ENCODE peak calls at places on chromosomes 16 and 17, in four cellular contexts. H is transverse colon, K is K562, O is GM23338. J is an unnamed sample.

GRCh38 chr17:78241277-78242023 is 10.0 kb downstream of the TMEM235 start:
- DNase-seq in H (no peak), K (peak), O (peak), J (no peak)

GRCh38 chr16:12271006-12271405 is 294.5 kb downstream of the SNX29 start:
- DNase-seq in H (no peak), K (peak), O (peak), J (no peak)

GRCh38 chr17:21549107-21549687 is 143.1 kb upstream of the KCNJ18 start:
- DNase-seq in H (no peak), K (no peak), O (no peak), J (no peak)

GRCh38 chr16:56163938-56164337 is 27.4 kb upstream of the GNAO1 start:
- DNase-seq in H (no peak), K (no peak), O (no peak), J (no peak)

GRCh38 chr16:71630808-71631207 is 4.8 kb downstream of the MARVELD3 start:
- DNase-seq in H (no peak), K (no peak), O (no peak), J (no peak)

GRCh38 chr17:63358956-63359355 is 87.2 kb downstream of the CYB561 start:
- DNase-seq in H (no peak), K (no peak), O (no peak), J (no peak)

GRCh38 chr17:59848778-59849177 is 44.0 kb downstream of the TUBD1 start:
- DNase-seq in H (peak), K (no peak), O (no peak), J (peak)

GRCh38 chr17:21292867-21293845 is 8.6 kb downstream of the MAP2K3 start:
- DNase-seq in H (no peak), K (no peak), O (no peak), J (no peak)

GRCh38 chr17:72136692-72137550 is 16.1 kb downstream of the SOX9 start:
- DNase-seq in H (no peak), K (no peak), O (no peak), J (no peak)

GRCh38 chr16:47377156-47377555 is 83.7 kb downstream of the ITFG1 start:
- DNase-seq in H (no peak), K (no peak), O (peak), J (no peak)

GRCh38 chr16:23781176-23781575 is 26.4 kb downstream of the CHP2 start:
- DNase-seq in H (no peak), K (no peak), O (no peak), J (no peak)

GRCh38 chr17:35743911-35744328 is 9.1 kb downstream of the GAS2L2 start:
- DNase-seq in H (no peak), K (peak), O (peak), J (no peak)

GRCh38 chr16:68470461-68471150 is 22.3 kb upstream of the SMPD3 start:
- DNase-seq in H (peak), K (no peak), O (no peak), J (peak)

GRCh38 chr17:58679263-58680037 is 12.4 kb downstream of the TEX14 start:
- DNase-seq in H (no peak), K (peak), O (peak), J (no peak)

GRCh38 chr16:54075446-54075845 is 211.1 kb downstream of the IRX3 start:
- DNase-seq in H (no peak), K (no peak), O (no peak), J (no peak)

GRCh38 chr17:57927048-57927723 is 28.0 kb downstream of the CUEDC1 start:
- DNase-seq in H (peak), K (no peak), O (peak), J (no peak)

GRCh38 chr17:78991017-78991783 is 11.5 kb upstream of the LGALS3BP start:
- DNase-seq in H (no peak), K (no peak), O (no peak), J (peak)

GRCh38 chr17:81039096-81039495 is 4.1 kb downstream of the BAIAP2 start:
- DNase-seq in H (no peak), K (peak), O (no peak), J (peak)

GRCh38 chr17:81037783-81038733 is 3.1 kb downstream of the BAIAP2 start:
- DNase-seq in H (no peak), K (no peak), O (peak), J (no peak)

GRCh38 chr17:81035389-81036127 is 607 bp downstream of the BAIAP2 start:
- DNase-seq in H (no peak), K (peak), O (no peak), J (peak)

GRCh38 chr17:81036128-81036891 is 1.4 kb downstream of the BAIAP2 start:
- DNase-seq in H (no peak), K (no peak), O (no peak), J (peak)

DNA sequence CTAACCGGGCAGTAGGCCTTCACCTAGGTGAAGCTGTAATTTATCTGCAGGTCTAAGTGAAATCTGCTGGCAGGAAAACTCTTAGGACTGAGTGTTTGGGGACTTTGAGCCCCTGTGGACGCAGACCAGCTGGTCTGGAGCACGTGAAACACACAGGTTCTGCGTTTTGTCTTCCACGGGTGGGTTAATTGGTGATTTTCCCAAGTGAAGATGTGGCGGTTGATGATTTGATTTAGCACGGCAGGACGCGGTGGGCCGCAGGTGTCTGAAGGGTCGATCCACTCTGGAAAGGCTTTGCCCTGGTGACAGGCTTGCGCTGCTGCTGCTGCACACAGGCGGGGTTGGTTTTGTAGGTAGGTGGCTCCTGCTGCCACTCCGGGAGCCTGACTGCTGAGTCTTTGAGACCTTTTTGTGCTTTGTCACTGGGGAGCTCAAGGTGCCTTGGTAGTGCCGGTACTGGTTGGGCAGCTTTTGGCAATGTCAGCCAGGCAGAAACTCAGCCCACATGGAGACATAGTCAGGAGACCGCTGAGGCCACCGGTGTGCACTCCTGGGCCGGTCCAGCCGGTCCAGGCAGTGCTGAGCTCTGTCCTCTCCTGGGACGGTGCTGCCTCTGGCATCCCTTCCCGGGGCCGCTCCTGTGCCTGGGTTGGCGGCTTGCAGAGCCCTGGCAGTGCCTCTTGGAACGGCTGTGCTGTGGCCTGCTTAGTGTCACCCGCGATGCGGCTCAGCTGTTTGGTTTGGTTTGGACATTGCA is 2.3 kb downstream of the BAIAP2 start:
- DNase-seq in H (no peak), K (no peak), O (no peak), J (peak)
- TF ChIP-seq POLR2AphosphoS5 in H (peak), K (no peak), O (no peak), J (no peak)

DNA sequence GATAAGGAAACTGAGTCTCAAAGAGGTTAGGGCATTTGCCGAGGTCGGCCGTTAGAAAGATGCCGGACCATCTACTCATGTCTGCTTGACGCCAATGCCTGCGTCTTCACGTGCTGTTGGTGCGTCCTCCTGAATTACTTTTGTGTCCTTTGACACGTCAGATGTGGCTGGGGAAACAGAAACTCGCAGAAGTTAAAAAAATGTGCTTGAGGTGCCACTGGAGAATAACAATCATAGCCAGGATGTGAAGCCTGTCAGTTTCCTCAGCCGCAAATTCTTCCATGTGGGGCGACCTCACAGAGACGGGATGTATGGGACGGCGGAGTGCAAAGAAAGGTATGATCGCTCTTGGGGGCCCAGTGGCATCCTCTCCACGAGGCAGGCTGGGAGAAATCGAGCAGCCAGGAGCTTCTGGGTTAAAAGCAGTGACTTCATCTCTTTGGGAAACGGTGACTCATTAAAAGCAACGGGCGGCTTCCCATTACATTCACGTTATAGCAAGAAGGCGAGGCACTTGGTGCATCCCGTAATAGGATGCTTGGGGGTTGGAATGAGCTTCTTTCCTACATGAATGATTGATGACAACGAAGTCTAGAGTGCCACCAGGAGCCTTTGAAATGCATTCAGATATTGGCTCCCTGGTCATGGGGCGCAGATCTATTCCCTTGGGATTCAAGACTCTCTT is 67.8 kb downstream of the BMERB1 start:
- DNase-seq in H (no peak), K (peak), O (peak), J (no peak)
- TF ChIP-seq POLR2AphosphoS5 in H (no peak), K (no peak), O (no peak), J (no peak)

GRCh38 chr17:6028294-6028693 is 41.9 kb upstream of the WSCD1 start:
- DNase-seq in H (no peak), K (no peak), O (no peak), J (no peak)
- TF ChIP-seq POLR2AphosphoS5 in H (no peak), K (no peak), O (no peak), J (no peak)

GRCh38 chr17:61412860-61413653 is 13.4 kb downstream of the TBX2 start:
- DNase-seq in H (no peak), K (no peak), O (peak), J (no peak)

GRCh38 chr17:61413654-61414133 is 14.1 kb downstream of the TBX2 start:
- DNase-seq in H (no peak), K (no peak), O (no peak), J (peak)

GRCh38 chr17:61411114-61411943 is 11.7 kb downstream of the TBX2 start:
- DNase-seq in H (peak), K (no peak), O (peak), J (peak)

GRCh38 chr17:61410555-61411089 is 11.0 kb downstream of the TBX2 start:
- DNase-seq in H (peak), K (no peak), O (peak), J (peak)

DNA sequence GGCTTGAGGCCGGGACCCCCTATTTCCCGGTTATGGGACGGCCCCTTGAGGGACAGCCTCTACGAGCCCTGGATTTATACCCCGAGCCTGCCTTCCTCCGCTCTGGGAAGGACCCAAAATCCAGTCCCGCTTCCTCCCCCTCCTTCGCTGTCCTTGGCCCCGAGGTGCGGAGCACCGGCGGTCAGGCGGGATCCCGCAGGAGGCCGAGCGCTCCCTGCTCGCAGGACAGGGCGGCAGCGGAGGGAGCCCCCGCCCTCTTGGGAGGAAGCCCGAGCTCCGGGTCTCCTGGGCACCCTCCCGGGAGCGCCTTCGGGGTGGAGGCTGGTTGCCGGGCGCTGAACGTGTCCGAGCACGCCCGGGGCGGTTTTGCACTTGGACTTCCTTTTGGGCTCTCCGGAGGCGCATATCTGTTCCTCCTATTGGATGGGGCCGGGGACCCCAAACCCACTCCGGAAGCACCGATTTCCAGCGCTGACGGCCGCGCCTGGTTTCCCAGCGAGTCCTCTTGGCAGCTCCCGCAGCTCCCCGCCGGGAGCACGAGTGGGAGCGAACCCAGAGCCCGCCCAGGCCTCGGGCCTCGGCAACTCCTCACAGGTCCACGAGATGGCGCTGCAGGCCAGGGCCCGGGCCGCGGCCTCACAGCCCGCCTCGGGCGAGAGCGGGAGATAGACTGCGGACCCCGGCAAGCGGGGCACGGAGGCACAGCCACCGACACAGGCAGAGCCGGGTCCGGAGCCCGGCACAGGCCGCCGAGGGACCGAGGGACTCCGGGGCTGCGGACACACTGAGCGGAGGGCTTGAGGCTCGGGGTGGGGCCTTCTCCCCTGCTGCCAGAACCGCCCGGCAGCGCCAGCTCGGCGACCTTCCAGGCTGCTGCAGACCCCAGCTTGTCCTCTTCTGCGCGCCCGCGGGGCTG is 12.6 kb downstream of the TBX2 start:
- DNase-seq in H (peak), K (peak), O (peak), J (peak)
- TF ChIP-seq POLR2AphosphoS5 in H (peak), K (no peak), O (no peak), J (no peak)

GRCh38 chr17:82239401-82239925 is 10.6 kb downstream of the SLC16A3 start:
- DNase-seq in H (no peak), K (no peak), O (no peak), J (no peak)

GRCh38 chr17:82241926-82242697 is 13.3 kb downstream of the SLC16A3 start:
- DNase-seq in H (peak), K (peak), O (no peak), J (peak)

GRCh38 chr17:82241183-82241925 is 12.5 kb downstream of the SLC16A3 start:
- DNase-seq in H (peak), K (no peak), O (no peak), J (peak)

GRCh38 chr17:82239926-82240505 is 11.2 kb downstream of the SLC16A3 start:
- DNase-seq in H (no peak), K (no peak), O (no peak), J (peak)

GRCh38 chr17:82240506-82241182 is 11.8 kb downstream of the SLC16A3 start:
- DNase-seq in H (no peak), K (no peak), O (no peak), J (peak)
- TF ChIP-seq POLR2AphosphoS5 in H (no peak), K (no peak), O (no peak), J (peak)

J was measured in spleen.